ENCODE peak calls at places on chromosomes 12 and 14, in five cellular contexts. V is GM12878, X is SK-N-SH, R is HCT116, L is HepG2. Q is an unnamed sample.

GRCh38 chr14:20820063-20820904 is 17.6 kb upstream of the RNASE1 start:
- DNase-seq in X (no peak), L (no peak), V (no peak), R (no peak), Q (no peak)

GRCh38 chr14:96205059-96205993 is 687 bp downstream of the BDKRB2 start:
- DNase-seq in R (no peak), X (no peak), L (no peak), V (no peak), Q (peak; percentile 30)

GRCh38 chr14:74326369-74327152 is 21.7 kb upstream of the VRTN start:
- DNase-seq in L (peak; percentile 26), R (no peak), V (no peak), X (peak; percentile 10), Q (no peak)

GRCh38 chr12:17206553-17206952 is 600.6 kb upstream of the LMO3 start:
- DNase-seq in X (no peak), L (no peak), R (no peak), V (no peak), Q (no peak)

GRCh38 chr12:25670076-25671055 is 117.3 kb upstream of the LMNTD1 start:
- DNase-seq in R (no peak), V (no peak), L (no peak), X (no peak), Q (no peak)

GRCh38 chr14:61841145-61841544 is 78.9 kb downstream of the SNAPC1 start:
- DNase-seq in L (no peak), X (peak; percentile 31), V (no peak), R (no peak), Q (no peak)

GRCh38 chr12:64665506-64665905 is 55.2 kb downstream of the RASSF3 start:
- DNase-seq in V (peak; percentile 62), L (no peak), R (no peak), X (no peak), Q (no peak)

GRCh38 chr12:124538194-124539082 is 29.0 kb downstream of the NCOR2 start:
- DNase-seq in V (no peak), X (peak; percentile 72), R (no peak), L (peak; percentile 41), Q (no peak)

GRCh38 chr14:74848768-74849167 is 27.2 kb downstream of the PROX2 start:
- DNase-seq in X (no peak), V (no peak), L (no peak), R (no peak), Q (no peak)

GRCh38 chr12:23831739-23832138 is 117.7 kb downstream of the SOX5 start:
- DNase-seq in L (no peak), X (no peak), R (no peak), V (no peak), Q (no peak)

GRCh38 chr12:1474567-1475153 is 119.7 kb downstream of the FBXL14 start:
- DNase-seq in L (no peak), X (peak; percentile 31), R (peak; percentile 43), V (no peak), Q (no peak)

GRCh38 chr14:61188936-61189808 is 92.0 kb downstream of the TMEM30B start:
- DNase-seq in L (peak; percentile 48), R (no peak), V (no peak), X (peak; percentile 73), Q (peak; percentile 60)

GRCh38 chr14:95725685-95726336 is 11.9 kb upstream of the TCL1A start:
- DNase-seq in R (no peak), X (no peak), V (peak; percentile 72), L (no peak), Q (no peak)

GRCh38 chr12:62722971-62723680 is 211.8 kb downstream of the PPM1H start:
- DNase-seq in R (no peak), L (no peak), X (no peak), V (no peak), Q (no peak)

GRCh38 chr14:44988694-44989093 is 26.7 kb downstream of the TOGARAM1 start:
- DNase-seq in V (no peak), L (no peak), X (no peak), R (no peak), Q (no peak)

GRCh38 chr12:12425616-12426015 is 68.7 kb downstream of the BORCS5 start:
- DNase-seq in X (no peak), R (no peak), V (no peak), L (no peak), Q (peak; percentile 18)

GRCh38 chr12:89674326-89674942 is 34.2 kb downstream of the ATP2B1 start:
- DNase-seq in X (no peak), R (no peak), V (no peak), L (no peak), Q (no peak)

GRCh38 chr14:95389471-95390011 is 69.8 kb upstream of the CLMN start:
- DNase-seq in R (no peak), L (no peak), V (no peak), X (no peak), Q (no peak)

GRCh38 chr12:112239020-112239419 is 113.7 kb downstream of the TRAFD1 start:
- DNase-seq in X (no peak), L (peak; percentile 16), R (no peak), V (no peak), Q (no peak)

GRCh38 chr12:64450711-64451486 is 1.0 kb upstream of the TBK1 start:
- DNase-seq in X (peak; percentile 28), L (peak; percentile 27), R (no peak), V (no peak), Q (no peak)

GRCh38 chr12:122459211-122459610 is 36.7 kb upstream of the CLIP1 start:
- DNase-seq in X (no peak), L (no peak), V (no peak), R (no peak), Q (no peak)

GRCh38 chr14:105312973-105313372 is 1.6 kb upstream of the PACS2 start:
- DNase-seq in L (no peak), X (no peak), V (no peak), R (no peak), Q (no peak)

GRCh38 chr12:56601503-56601902 is 28.6 kb downstream of the BAZ2A start:
- DNase-seq in V (no peak), X (peak; percentile 43), L (no peak), R (no peak), Q (peak; percentile 33)

GRCh38 chr12:66365718-66366485 is 63.6 kb downstream of the HELB start:
- DNase-seq in L (no peak), R (no peak), X (no peak), V (no peak), Q (no peak)

GRCh38 chr12:63416788-63417187 is 251.5 kb downstream of the DPY19L2 start:
- DNase-seq in L (no peak), X (no peak), R (no peak), V (no peak), Q (no peak)

GRCh38 chr14:32254952-32255679 is 52.0 kb upstream of the RNU6-8 start:
- DNase-seq in V (no peak), R (peak; percentile 51), L (peak; percentile 82), X (peak; percentile 76), Q (peak; percentile 40)

GRCh38 chr12:115013668-115014072 is 329.7 kb upstream of the TBX3 start:
- DNase-seq in L (no peak), R (no peak), V (no peak), X (no peak), Q (no peak)

GRCh38 chr12:57939291-57939690 is 2.1 kb upstream of the ATP23 start:
- DNase-seq in V (no peak), R (no peak), L (no peak), X (no peak), Q (no peak)

GRCh38 chr12:65300679-65301349 is 22.3 kb downstream of the MSRB3 start:
- DNase-seq in V (no peak), R (peak; percentile 54), X (no peak), L (peak; percentile 34), Q (no peak)

GRCh38 chr12:126157575-126157966 is 1092.3 kb downstream of the AACS start:
- DNase-seq in R (no peak), X (no peak), V (no peak), L (no peak), Q (no peak)

GRCh38 chr12:110266980-110267620 is 13.9 kb upstream of the ATP2A2 start:
- DNase-seq in V (no peak), R (no peak), L (no peak), X (peak; percentile 53), Q (peak; percentile 42)

GRCh38 chr12:127162307-127162706 is 1104.7 kb upstream of the TMEM132C start:
- DNase-seq in X (no peak), V (no peak), R (peak; percentile 23), L (no peak), Q (peak; percentile 53)

GRCh38 chr14:21711360-21711961 is 37.8 kb upstream of the OR4E1 start:
- DNase-seq in X (peak; percentile 34), R (peak; percentile 26), V (no peak), L (peak; percentile 66), Q (peak; percentile 23)

GRCh38 chr12:47766496-47767196 is 6.4 kb upstream of the SLC48A1 start:
- DNase-seq in X (no peak), R (no peak), L (no peak), V (no peak), Q (no peak)

GRCh38 chr14:76827696-76828301 is 1.6 kb downstream of the LRRC74A start:
- DNase-seq in L (no peak), R (no peak), X (no peak), V (no peak), Q (no peak)

GRCh38 chr12:69415471-69416275 is 54.5 kb upstream of the FRS2 start:
- DNase-seq in X (peak; percentile 55), L (peak; percentile 68), V (no peak), R (peak; percentile 13), Q (peak; percentile 89)

GRCh38 chr12:6752181-6752930 is 585 bp downstream of the MLF2 start:
- DNase-seq in V (no peak), R (no peak), X (peak; percentile 82), L (peak; percentile 51), Q (no peak)

GRCh38 chr12:123076604-123077297 is 74.1 kb downstream of the PITPNM2 start:
- DNase-seq in R (no peak), V (no peak), L (no peak), X (peak; percentile 31), Q (no peak)

GRCh38 chr14:61640834-61641170 is 54.5 kb upstream of the HIF1A start:
- DNase-seq in L (no peak), X (no peak), V (no peak), R (no peak), Q (no peak)

GRCh38 chr14:68794130-68794855 is 1.4 kb upstream of the ZFP36L1 start:
- DNase-seq in L (peak; percentile 74), X (peak; percentile 60), R (no peak), V (no peak), Q (peak; percentile 88)
- TF ChIP-seq JUND in L (no peak), X (no peak), R (no peak), V (no peak), Q (no peak)

GRCh38 chr12:106309671-106310313 is 7.3 kb downstream of the TCP11L2 start:
- DNase-seq in X (no peak), V (no peak), R (no peak), L (no peak), Q (no peak)
- TF ChIP-seq JUND in X (no peak), V (no peak), R (no peak), L (no peak), Q (no peak)

GRCh38 chr12:14921218-14921617 is 17.1 kb downstream of the ERP27 start:
- DNase-seq in L (no peak), X (no peak), V (no peak), R (no peak), Q (no peak)
- TF ChIP-seq JUND in L (no peak), X (no peak), V (no peak), R (no peak), Q (no peak)

GRCh38 chr14:104016873-104017650 is 68.4 kb upstream of the ASPG start:
- DNase-seq in R (no peak), X (no peak), L (no peak), V (no peak), Q (no peak)
- TF ChIP-seq JUND in R (no peak), X (no peak), L (no peak), V (no peak), Q (no peak)